ENCODE peak calls at places on chromosomes 12 and 14, in ten cellular contexts. F is mammary epithelial cell; M is tibial artery; Q is activated T-helper 1 cell treated with anti-CD3 and anti-CD28 coated beads, Interleukin-2, amount 50 U/mL, for 16 hours; T is epithelial cell of esophagus; A is NCI-H774; R is SK-N-MC; L is activated CD8-positive, alpha-beta memory T cell treated with anti-CD3 and anti-CD28 coated beads for 4 hours; Y is lower lobe of right lung; C is SW 1271. I is an unnamed sample.

GRCh38 chr12:130366159-130366558 is 28.5 kb downstream of the PIWIL1 start:
- DNase-seq in F (no peak), R (no peak), C (no peak), Y (no peak), Q (no peak), T (no peak), M (no peak), A (no peak), L (no peak), I (no peak)

GRCh38 chr12:92297932-92298681 is 152.5 kb upstream of the BTG1 start:
- DNase-seq in F (peak), R (no peak), Y (no peak), Q (no peak), A (no peak), C (no peak), M (peak), L (no peak), T (no peak), I (no peak)

GRCh38 chr14:75476274-75476995 is 45.8 kb upstream of the BATF start:
- DNase-seq in A (peak), F (no peak), Q (no peak), C (no peak), M (no peak), Y (peak), L (no peak), T (no peak), R (no peak), I (peak)

GRCh38 chr12:4604684-4605193 is 42.7 kb downstream of the DYRK4 start:
- DNase-seq in R (peak), T (peak), L (peak), Y (peak), M (peak), Q (peak), A (peak), C (peak), F (peak), I (peak)

GRCh38 chr14:102545461-102546265 is 36.1 kb upstream of the ANKRD9 start:
- DNase-seq in A (no peak), Y (no peak), L (no peak), C (no peak), R (peak), F (no peak), M (no peak), Q (no peak), T (no peak), I (no peak)

GRCh38 chr14:69543341-69544249 is 31.1 kb downstream of the CCDC177 start:
- DNase-seq in Q (no peak), M (peak), Y (peak), A (no peak), F (peak), R (no peak), C (peak), L (no peak), T (peak), I (no peak)

GRCh38 chr14:36229262-36229661 is 52.7 kb upstream of the PTCSC3 start:
- DNase-seq in Q (no peak), Y (no peak), T (no peak), L (no peak), C (no peak), M (no peak), R (no peak), A (no peak), F (no peak), I (no peak)

GRCh38 chr14:51035611-51036192 is 59.2 kb downstream of the TRIM9 start:
- DNase-seq in R (peak), T (peak), C (no peak), A (no peak), F (peak), L (no peak), M (no peak), Y (no peak), Q (no peak), I (no peak)

GRCh38 chr14:72638021-72638420 is 255.9 kb downstream of the DPF3 start:
- DNase-seq in Q (no peak), F (peak), T (peak), R (no peak), C (no peak), M (no peak), L (no peak), Y (no peak), A (no peak), I (no peak)

GRCh38 chr12:57131896-57132744 is 3.8 kb downstream of the LRP1 start:
- DNase-seq in C (no peak), R (no peak), L (no peak), Y (no peak), A (no peak), T (no peak), F (no peak), M (peak), Q (no peak), I (no peak)

GRCh38 chr12:108649668-108650067 is 16.0 kb upstream of the SELPLG start:
- DNase-seq in Q (no peak), T (no peak), F (peak), R (no peak), A (no peak), M (no peak), L (no peak), C (no peak), Y (no peak), I (no peak)

GRCh38 chr14:33611405-33612183 is 339.3 kb downstream of the EGLN3 start:
- DNase-seq in A (no peak), M (no peak), L (no peak), T (peak), R (no peak), Q (no peak), Y (no peak), F (peak), C (no peak), I (no peak)

GRCh38 chr14:65027127-65027799 is 40.6 kb downstream of the FNTB start:
- DNase-seq in A (no peak), Q (no peak), F (no peak), R (no peak), Y (no peak), L (no peak), M (no peak), T (peak), C (no peak), I (no peak)

GRCh38 chr12:81222841-81223595 is 145.1 kb downstream of the ACSS3 start:
- DNase-seq in M (no peak), A (no peak), Q (no peak), R (no peak), C (no peak), F (no peak), T (no peak), L (no peak), Y (no peak), I (no peak)

GRCh38 chr14:75926431-75926830 is 55.4 kb downstream of the TGFB3 start:
- DNase-seq in Y (no peak), M (no peak), T (peak), L (no peak), C (no peak), Q (no peak), A (no peak), R (no peak), F (peak), I (no peak)

GRCh38 chr12:132427999-132428871 is 61.7 kb upstream of the FBRSL1 start:
- DNase-seq in C (no peak), A (no peak), T (no peak), R (no peak), Q (no peak), L (no peak), F (no peak), M (no peak), Y (no peak), I (peak)

GRCh38 chr14:100072783-100073346 is 7.6 kb downstream of the EVL start:
- DNase-seq in C (no peak), A (no peak), Q (peak), Y (peak), M (no peak), F (peak), R (no peak), T (peak), L (peak), I (no peak)

GRCh38 chr12:122825773-122826724 is 9.2 kb upstream of the HIP1R start:
- DNase-seq in L (no peak), C (no peak), Q (no peak), Y (peak), F (no peak), A (no peak), R (no peak), T (peak), M (no peak), I (peak)

GRCh38 chr12:12716151-12716844 is 870 bp upstream of the CDKN1B start:
- DNase-seq in F (peak), T (peak), A (no peak), M (peak), C (no peak), Q (no peak), Y (no peak), L (no peak), R (no peak), I (no peak)

GRCh38 chr14:23077962-23078361 is 17.0 kb downstream of the ACIN1 start:
- DNase-seq in M (no peak), A (no peak), T (no peak), Q (no peak), C (no peak), F (no peak), Y (no peak), L (no peak), R (no peak), I (no peak)

GRCh38 chr12:93042283-93042682 is 113.2 kb upstream of the EEA1 start:
- DNase-seq in C (no peak), R (no peak), Y (no peak), A (no peak), M (no peak), Q (no peak), F (no peak), L (no peak), T (no peak), I (no peak)

GRCh38 chr14:71720978-71721624 is 211.1 kb upstream of the RGS6 start:
- DNase-seq in T (peak), C (no peak), A (no peak), Y (no peak), Q (no peak), L (no peak), F (peak), R (peak), M (no peak), I (peak)

GRCh38 chr14:57388072-57388471 is 2.3 kb upstream of the NAA30 start:
- DNase-seq in Q (no peak), A (no peak), C (no peak), Y (no peak), M (no peak), T (no peak), R (no peak), F (no peak), L (no peak), I (no peak)

GRCh38 chr14:93970967-93971634 is 5.3 kb downstream of the ASB2 start:
- DNase-seq in A (no peak), F (no peak), Q (peak), C (no peak), T (no peak), R (no peak), M (no peak), L (peak), Y (peak), I (no peak)

GRCh38 chr12:26271024-26271423 is 75.7 kb downstream of the SSPN start:
- DNase-seq in R (no peak), L (no peak), Q (no peak), C (no peak), F (no peak), A (no peak), T (peak), M (no peak), Y (no peak), I (no peak)

GRCh38 chr14:101062611-101063010 is 159.1 kb upstream of the RTL1 start:
- DNase-seq in A (no peak), Q (no peak), L (no peak), T (no peak), M (no peak), F (no peak), C (no peak), R (no peak), Y (no peak), I (no peak)

GRCh38 chr14:23483216-23483854 is 13.8 kb downstream of the NGDN start:
- DNase-seq in L (no peak), Y (no peak), C (no peak), Q (no peak), A (peak), F (no peak), R (no peak), M (no peak), T (peak), I (peak)

GRCh38 chr14:103185051-103186027 is 62.1 kb downstream of the TNFAIP2 start:
- DNase-seq in L (no peak), C (peak), A (peak), R (no peak), F (peak), T (peak), M (no peak), Y (no peak), Q (no peak), I (peak)

GRCh38 chr14:61573748-61574513 is 121.4 kb upstream of the HIF1A start:
- DNase-seq in Y (no peak), C (no peak), R (no peak), Q (no peak), T (peak), A (no peak), M (no peak), F (peak), L (no peak), I (no peak)

GRCh38 chr14:100692859-100693558 is 33.7 kb upstream of the DLK1 start:
- DNase-seq in M (no peak), T (peak), A (peak), C (peak), R (no peak), Y (no peak), F (peak), Q (no peak), L (no peak), I (peak)

GRCh38 chr12:24425601-24425970 is 476.1 kb upstream of the SOX5 start:
- DNase-seq in F (no peak), Q (no peak), L (no peak), R (no peak), A (no peak), T (no peak), C (no peak), Y (no peak), M (peak), I (no peak)

GRCh38 chr14:55133416-55133815 is 4.4 kb downstream of the LGALS3 start:
- DNase-seq in F (peak), Q (no peak), A (no peak), L (no peak), T (peak), M (no peak), C (no peak), Y (no peak), R (no peak), I (no peak)

GRCh38 chr12:128621304-128621703 is 202.5 kb downstream of the SLC15A4 start:
- DNase-seq in C (no peak), Y (no peak), F (no peak), A (no peak), R (no peak), T (no peak), M (no peak), Q (no peak), L (no peak), I (no peak)

GRCh38 chr12:119683413-119683812 is 15.5 kb downstream of the PRKAB1 start:
- DNase-seq in R (no peak), A (no peak), Q (no peak), M (no peak), Y (no peak), F (no peak), L (no peak), C (no peak), T (no peak), I (no peak)

GRCh38 chr12:28415755-28416154 is 225.5 kb downstream of the CCDC91 start:
- DNase-seq in Y (no peak), Q (no peak), R (no peak), F (peak), L (no peak), M (no peak), C (no peak), T (peak), A (no peak), I (no peak)

GRCh38 chr14:74611672-74612345 is at the start of gene LTBP2:
- DNase-seq in Y (no peak), T (peak), F (peak), A (no peak), R (no peak), C (no peak), Q (no peak), M (no peak), L (no peak), I (no peak)

GRCh38 chr12:24864796-24865125 is 84.1 kb downstream of the BCAT1 start:
- DNase-seq in M (no peak), A (no peak), R (no peak), F (peak), C (no peak), L (no peak), Q (no peak), T (no peak), Y (no peak), I (no peak)

GRCh38 chr12:51976376-51977160 is 25.1 kb downstream of the ACVR1B start:
- DNase-seq in Y (no peak), A (no peak), F (no peak), Q (no peak), L (no peak), T (peak), C (no peak), M (no peak), R (no peak), I (no peak)